ENCODE peak calls at places on chromosomes 12 and 14, in five cellular contexts. K is K562, Q is H1, L is HepG2, X is GM12891. A is an unnamed sample.

GRCh38 chr14:94462219-94462551 is 9.6 kb upstream of the SERPINA11 start:
- DNase-seq in K (no peak), Q (no peak), L (no peak), X (no peak), A (no peak)

GRCh38 chr14:85085981-85086380 is 444.0 kb upstream of the FLRT2 start:
- DNase-seq in K (no peak), Q (no peak), L (no peak), X (no peak), A (no peak)

GRCh38 chr14:23112359-23113178 is 6.5 kb downstream of the CEBPE start:
- DNase-seq in K (peak; percentile 92), Q (no peak), L (no peak), X (no peak), A (no peak)

GRCh38 chr14:37598085-37598972 is 2.9 kb downstream of the TTC6 start:
- DNase-seq in K (no peak), Q (no peak), L (no peak), X (no peak), A (no peak)

GRCh38 chr12:3204716-3205617 is 127.8 kb downstream of the TSPAN9 start:
- DNase-seq in K (no peak), Q (no peak), L (no peak), X (no peak), A (no peak)

GRCh38 chr14:59343585-59343984 is 121.6 kb downstream of the GPR135 start:
- DNase-seq in K (no peak), Q (no peak), L (no peak), X (no peak), A (no peak)

GRCh38 chr12:93319523-93320045 is 58.1 kb upstream of the NUDT4 start:
- DNase-seq in K (no peak), Q (no peak), L (no peak), X (no peak), A (no peak)

GRCh38 chr14:74508292-74508731 is 14.7 kb downstream of the ISCA2 start:
- DNase-seq in K (no peak), Q (no peak), L (peak; percentile 54), X (no peak), A (peak; percentile 5)

GRCh38 chr12:185197-185955 is 28.6 kb downstream of the SLC6A12 start:
- DNase-seq in K (no peak), Q (no peak), L (no peak), X (no peak), A (no peak)

GRCh38 chr12:106692896-106693295 is 81.6 kb upstream of the RIC8B start:
- DNase-seq in K (no peak), Q (no peak), L (no peak), X (no peak), A (no peak)

GRCh38 chr12:119649202-119649808 is 18.6 kb upstream of the PRKAB1 start:
- DNase-seq in K (peak; percentile 58), Q (no peak), L (no peak), X (peak; percentile 42), A (peak; percentile 36)

GRCh38 chr12:43057561-43057960 is 468.0 kb upstream of the PRICKLE1 start:
- DNase-seq in K (no peak), Q (no peak), L (no peak), X (no peak), A (no peak)

GRCh38 chr12:87439990-87440827 is 589.0 kb downstream of the C12orf50 start:
- DNase-seq in K (no peak), Q (no peak), L (no peak), X (no peak), A (no peak)

GRCh38 chr14:21263284-21264024 is 5.8 kb downstream of the HNRNPC start:
- DNase-seq in K (no peak), Q (no peak), L (no peak), X (no peak), A (no peak)

GRCh38 chr14:58227096-58227819 is 17.4 kb upstream of the PSMA3 start:
- DNase-seq in K (no peak), Q (no peak), L (no peak), X (no peak), A (no peak)

GRCh38 chr12:55188974-55189556 is 31.8 kb upstream of the OR10A7 start:
- DNase-seq in K (peak; percentile 55), Q (peak; percentile 1), L (peak; percentile 72), X (no peak), A (no peak)

GRCh38 chr12:2933586-2933985 is 25.6 kb upstream of the TEAD4 start:
- DNase-seq in K (no peak), Q (no peak), L (no peak), X (no peak), A (no peak)

GRCh38 chr14:103836976-103837725 is 10.2 kb downstream of the PPP1R13B start:
- DNase-seq in K (no peak), Q (no peak), L (no peak), X (no peak), A (no peak)

GRCh38 chr14:102517412-102518062 is 8.0 kb upstream of the ANKRD9 start:
- DNase-seq in K (no peak), Q (no peak), L (no peak), X (no peak), A (peak; percentile 54)

GRCh38 chr12:50059440-50060119 is 2.2 kb downstream of the ASIC1 start:
- DNase-seq in K (no peak), Q (no peak), L (no peak), X (no peak), A (no peak)

GRCh38 chr12:99435095-99435791 is 212.3 kb upstream of the GARIN6 start:
- DNase-seq in K (no peak), Q (no peak), L (no peak), X (no peak), A (no peak)

DNA sequence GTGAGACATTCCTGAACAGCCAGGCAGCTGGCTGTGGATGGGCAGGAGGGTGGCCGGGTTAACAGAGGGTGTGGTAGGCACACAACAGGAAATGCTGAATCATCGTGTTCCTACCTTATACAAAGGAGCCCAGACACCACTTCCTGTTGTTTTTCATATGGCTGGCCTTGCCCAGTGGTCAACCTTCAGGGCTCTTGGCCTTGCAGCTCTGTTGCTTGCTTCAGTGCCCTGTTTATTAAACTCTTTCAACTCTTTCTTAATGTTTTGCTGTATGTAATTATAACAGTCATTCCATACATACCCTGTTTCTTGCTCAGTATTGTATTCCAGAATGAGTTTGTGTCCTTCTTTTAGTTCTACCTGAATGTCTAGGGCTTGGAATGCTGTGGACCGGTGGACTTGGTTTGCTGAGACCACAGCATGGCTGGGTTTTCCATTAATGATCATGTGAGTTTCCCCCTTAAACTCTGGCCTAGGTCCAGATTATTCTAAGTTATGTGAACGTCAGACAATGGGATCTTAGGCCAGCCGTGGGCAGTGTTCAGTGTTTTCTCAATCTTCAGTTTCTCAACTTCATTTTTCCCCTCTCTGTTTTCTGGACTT is 11.9 kb downstream of the CFAP54 start:
- DNase-seq in K (peak; percentile 11), Q (no peak), L (peak; percentile 55), X (no peak), A (no peak)
- TF ChIP-seq POLR2AphosphoS5 in K (no peak), Q (no peak), L (no peak), X (no peak), A (no peak)

DNA sequence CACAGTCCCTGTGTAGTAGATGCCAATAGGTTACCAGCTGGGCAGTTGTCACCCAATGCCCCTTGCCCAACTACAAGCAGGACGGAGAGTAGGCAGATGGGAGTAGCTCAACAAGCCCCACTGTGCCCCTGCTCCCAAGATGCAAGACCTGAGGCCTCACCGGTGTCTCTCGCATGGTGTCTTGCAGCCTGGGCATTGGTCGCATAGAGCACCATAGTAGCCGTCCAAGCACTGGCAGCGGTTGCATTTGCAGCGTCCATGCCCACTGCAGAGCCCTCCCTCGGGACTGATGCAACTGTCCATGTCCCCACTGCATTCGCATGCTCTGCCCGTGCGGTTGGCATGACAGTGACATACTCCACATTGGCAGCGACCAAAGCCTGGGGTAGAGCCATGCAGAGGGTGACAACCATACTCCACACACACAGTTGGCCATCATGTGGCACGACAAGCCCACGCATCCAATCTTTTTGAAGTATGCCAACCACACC is 11.9 kb upstream of the CSAD start:
- DNase-seq in K (no peak), Q (no peak), L (no peak), X (no peak), A (no peak)
- TF ChIP-seq POLR2A in K (peak; percentile 28), Q (no peak), L (no peak), X (no peak), A (peak; percentile 12)

DNA sequence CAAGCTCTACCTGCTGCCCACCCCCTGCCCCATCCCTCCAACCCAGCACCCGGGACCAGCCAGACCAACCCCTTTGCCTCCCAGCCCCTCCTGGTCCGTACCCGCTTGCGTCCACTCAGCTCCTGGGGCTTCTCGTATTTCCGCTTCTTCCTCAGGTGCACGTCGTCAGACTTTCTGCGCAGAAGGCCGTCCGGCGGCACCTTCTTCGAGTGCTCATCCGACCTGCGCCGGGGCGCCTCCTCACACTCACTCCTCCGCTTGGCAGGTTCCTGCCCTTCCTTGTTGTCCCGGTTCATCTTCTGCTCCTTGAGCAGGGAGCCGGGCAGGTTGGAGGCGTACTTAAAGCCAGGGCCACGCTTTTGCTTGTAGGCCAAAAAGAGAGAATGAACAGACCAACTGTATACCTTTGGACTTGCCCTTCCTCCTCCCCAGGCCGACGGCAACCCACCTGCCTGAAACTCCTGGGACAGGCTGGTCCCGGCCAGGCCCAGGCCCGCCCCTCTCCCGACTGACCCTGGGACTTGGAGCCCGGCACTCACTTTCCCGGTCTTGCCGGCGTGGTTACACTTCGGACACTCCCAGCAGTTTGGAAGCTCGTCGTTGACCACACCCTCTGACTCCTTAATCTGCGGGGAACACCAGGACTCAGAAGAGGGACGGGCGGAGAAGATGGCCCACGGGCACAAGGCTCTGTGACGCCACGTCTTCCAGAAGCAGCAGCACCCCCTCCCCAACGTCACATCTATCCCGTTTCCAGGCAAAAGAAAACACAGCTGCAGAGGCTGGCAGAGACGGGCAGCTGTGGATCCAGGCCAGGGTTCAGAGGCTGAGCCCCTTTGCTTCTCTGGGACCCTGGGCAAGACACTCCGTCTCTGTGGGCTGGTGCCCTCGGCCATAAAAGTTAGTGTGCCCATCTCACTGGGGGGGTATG is 44.3 kb downstream of the RNF34 start:
- DNase-seq in K (no peak), Q (no peak), L (no peak), X (no peak), A (no peak)
- TF ChIP-seq TAF1 in K (no peak), Q (no peak), L (no peak), X (no peak), A (no peak)

GRCh38 chr14:71319646-71320045 is 412.4 kb downstream of the PCNX1 start:
- DNase-seq in K (no peak), Q (no peak), L (no peak), X (no peak), A (no peak)

GRCh38 chr14:71322660-71323250 is 415.5 kb downstream of the PCNX1 start:
- DNase-seq in K (no peak), Q (no peak), L (no peak), X (no peak), A (no peak)

GRCh38 chr14:71320107-71320733 is 413.0 kb downstream of the PCNX1 start:
- DNase-seq in K (peak; percentile 94), Q (peak; percentile 97), L (peak; percentile 96), X (peak; percentile 85), A (peak; percentile 82)

GRCh38 chr14:71320734-71321555 is 413.7 kb downstream of the PCNX1 start:
- DNase-seq in K (peak; percentile 52), Q (no peak), L (no peak), X (peak; percentile 41), A (peak; percentile 45)

DNA sequence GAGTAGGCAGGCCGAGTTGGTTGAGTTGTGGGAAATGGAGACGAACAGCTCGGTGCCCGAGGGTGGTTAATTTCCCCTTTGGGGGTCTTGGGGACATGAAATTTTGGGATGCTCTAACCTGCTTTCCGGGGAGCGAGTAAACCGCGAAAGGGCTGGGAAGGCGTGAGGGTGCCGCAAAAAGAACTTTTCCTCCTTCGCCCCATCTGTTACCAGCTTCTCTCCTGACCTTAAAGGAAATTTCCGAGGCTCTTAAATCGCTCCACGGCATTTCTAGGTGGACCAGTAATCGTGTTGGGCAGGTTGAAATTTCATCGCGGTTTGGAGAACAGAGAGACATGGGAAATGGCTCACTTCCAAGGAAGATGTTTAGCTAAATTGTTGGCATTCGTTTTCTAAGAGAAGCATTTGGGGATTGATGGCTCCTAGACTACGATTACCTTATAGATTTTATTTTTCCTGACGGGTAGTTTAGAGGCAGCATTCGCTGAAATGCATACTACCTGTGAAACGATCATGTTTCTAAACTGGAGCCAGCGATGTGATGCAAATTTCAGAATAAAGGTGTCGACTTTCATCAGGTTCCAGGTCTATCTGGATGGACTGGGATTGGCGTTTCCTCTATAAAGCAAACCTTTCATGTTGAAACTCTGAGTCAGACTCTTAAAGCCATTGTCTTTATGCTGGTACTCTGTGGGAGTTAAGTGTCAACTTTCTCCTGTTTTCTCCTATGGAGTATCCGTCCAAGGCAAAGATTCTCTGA is 414.5 kb downstream of the PCNX1 start:
- DNase-seq in K (no peak), Q (no peak), L (peak; percentile 72), X (no peak), A (no peak)
- TF ChIP-seq POLR2AphosphoS5 in K (no peak), Q (no peak), L (no peak), X (no peak), A (no peak)

A was measured in GM12892.